ENCODE peak calls at places on chromosomes 12 and 14, in nine cellular contexts. G is iPS-NIHi11; E is EL; F is astrocyte; T is MV-4-11; D is pons; U is T-helper 17 cell; J is GM13977; R is activated T-helper 9 cell treated with anti-CD3 and anti-CD28 coated beads, Interleukin-2, amount 50 U/mL, for 16 hours. L is an unnamed sample.

GRCh38 chr12:120961604-120962486 is 16.5 kb upstream of the HNF1A start:
- DNase-seq in R (no peak), E (no peak), F (no peak), D (no peak), G (peak; percentile 75), T (no peak), J (no peak), U (no peak), L (no peak)

GRCh38 chr14:39376671-39377403 is 55.4 kb downstream of the FBXO33 start:
- DNase-seq in E (peak; percentile 42), F (peak; percentile 46), T (no peak), U (no peak), G (no peak), J (no peak), D (peak; percentile 25), R (no peak), L (peak; percentile 52)

GRCh38 chr12:104410786-104411185 is 46.0 kb upstream of the CHST11 start:
- DNase-seq in T (no peak), E (no peak), U (no peak), J (no peak), G (no peak), F (peak; percentile 46), D (no peak), R (no peak), L (peak; percentile 15)

GRCh38 chr12:93125126-93125525 is 196.0 kb upstream of the EEA1 start:
- DNase-seq in U (no peak), J (no peak), R (no peak), F (no peak), T (no peak), G (no peak), E (no peak), D (no peak), L (peak; percentile 51)

GRCh38 chr12:52454411-52455201 is 2.7 kb upstream of the KRT6B start:
- DNase-seq in F (no peak), E (no peak), J (no peak), T (no peak), D (peak; percentile 79), G (no peak), R (no peak), U (no peak), L (no peak)

GRCh38 chr12:124191024-124191359 is 103.9 kb upstream of the RFLNA start:
- DNase-seq in R (no peak), T (peak; percentile 61), J (no peak), G (peak; percentile 75), D (no peak), F (no peak), U (no peak), E (peak; percentile 52), L (peak; percentile 61)

GRCh38 chr12:105911966-105912365 is 226.8 kb downstream of the NUAK1 start:
- DNase-seq in D (no peak), F (no peak), J (no peak), T (no peak), U (no peak), E (no peak), R (no peak), G (no peak), L (no peak)

GRCh38 chr12:88108021-88108420 is 33.9 kb downstream of the CEP290 start:
- DNase-seq in R (no peak), J (no peak), F (no peak), U (no peak), D (no peak), E (peak; percentile 23), G (no peak), T (no peak), L (peak; percentile 24)

GRCh38 chr12:44053550-44054243 is 217.8 kb downstream of the TMEM117 start:
- DNase-seq in T (no peak), F (peak; percentile 82), D (no peak), G (no peak), E (no peak), R (no peak), J (no peak), U (no peak), L (peak; percentile 12)

GRCh38 chr12:4285070-4285469 is 11.5 kb downstream of the CCND2 start:
- DNase-seq in E (no peak), F (no peak), U (no peak), G (no peak), T (no peak), D (no peak), R (no peak), J (no peak), L (no peak)

GRCh38 chr14:89138846-89139245 is 278.2 kb downstream of the FOXN3 start:
- DNase-seq in R (no peak), E (no peak), G (no peak), U (no peak), T (no peak), F (no peak), D (no peak), J (no peak), L (no peak)

GRCh38 chr12:31118347-31118830 is 44.7 kb downstream of the DDX11 start:
- DNase-seq in F (no peak), U (no peak), E (no peak), J (peak; percentile 46), T (no peak), G (peak; percentile 52), R (no peak), D (no peak), L (peak; percentile 2)

GRCh38 chr12:52601671-52602070 is 408 bp upstream of the KRT72 start:
- DNase-seq in D (no peak), E (no peak), G (no peak), F (no peak), T (no peak), R (no peak), J (no peak), U (no peak), L (no peak)

GRCh38 chr12:5013206-5013830 is 30.4 kb upstream of the KCNA5 start:
- DNase-seq in R (no peak), F (peak; percentile 68), T (peak; percentile 85), J (no peak), E (no peak), U (no peak), D (peak; percentile 85), G (no peak), L (peak; percentile 11)

GRCh38 chr14:103074699-103075341 is 9.2 kb upstream of the LBHD2 start:
- DNase-seq in G (peak; percentile 60), E (no peak), R (no peak), D (no peak), F (no peak), T (no peak), U (no peak), J (no peak), L (no peak)

GRCh38 chr12:3097836-3098235 is 20.7 kb downstream of the TSPAN9 start:
- DNase-seq in J (no peak), U (no peak), G (no peak), E (no peak), D (no peak), T (no peak), F (no peak), R (no peak), L (no peak)

GRCh38 chr12:132448453-132448800 is 41.5 kb upstream of the FBRSL1 start:
- DNase-seq in T (no peak), G (no peak), F (no peak), D (no peak), J (no peak), E (no peak), U (no peak), R (no peak), L (no peak)

GRCh38 chr14:58151264-58151700 is 731 bp downstream of the ARMH4 start:
- DNase-seq in J (peak; percentile 17), D (no peak), U (no peak), R (no peak), F (no peak), G (peak; percentile 20), E (no peak), T (no peak), L (no peak)

GRCh38 chr14:50310445-50310844 is 1.6 kb downstream of the L2HGDH start:
- DNase-seq in J (no peak), D (no peak), U (no peak), E (no peak), G (no peak), R (no peak), F (no peak), T (no peak), L (no peak)

GRCh38 chr12:124952295-124952694 is 36.6 kb downstream of the DHX37 start:
- DNase-seq in F (no peak), T (no peak), D (no peak), E (no peak), G (peak; percentile 10), U (no peak), R (no peak), J (no peak), L (no peak)

GRCh38 chr12:100356646-100357223 is at the start of gene SLC17A8:
- DNase-seq in R (no peak), J (no peak), F (no peak), E (no peak), G (peak; percentile 57), T (no peak), D (no peak), U (no peak), L (no peak)

GRCh38 chr12:93108958-93109357 is 179.9 kb upstream of the EEA1 start:
- DNase-seq in D (no peak), G (no peak), J (no peak), T (no peak), F (no peak), U (no peak), R (no peak), E (peak; percentile 28), L (peak; percentile 77)

GRCh38 chr12:92290881-92291280 is 145.2 kb upstream of the BTG1 start:
- DNase-seq in R (no peak), D (no peak), J (no peak), T (no peak), G (no peak), U (no peak), E (peak; percentile 24), F (peak; percentile 73), L (peak; percentile 70)

GRCh38 chr14:76968621-76969063 is 59.9 kb downstream of the IRF2BPL start:
- DNase-seq in E (no peak), J (no peak), F (no peak), D (no peak), R (no peak), T (no peak), U (no peak), G (no peak), L (no peak)

GRCh38 chr14:68518910-68519686 is 273.8 kb downstream of the ZFP36L1 start:
- DNase-seq in J (no peak), D (no peak), G (no peak), R (no peak), U (no peak), F (no peak), E (no peak), T (no peak), L (no peak)

GRCh38 chr14:76884853-76885276 is 58.7 kb downstream of the LRRC74A start:
- DNase-seq in U (no peak), D (no peak), J (no peak), G (peak; percentile 50), E (no peak), R (no peak), T (no peak), F (no peak), L (peak; percentile 34)

GRCh38 chr12:95532851-95533250 is 18.4 kb downstream of the USP44 start:
- DNase-seq in J (no peak), R (no peak), T (no peak), E (peak; percentile 48), G (no peak), U (no peak), F (peak; percentile 72), D (no peak), L (peak; percentile 52)

GRCh38 chr14:90519262-90519920 is 122.6 kb downstream of the CALM1 start:
- DNase-seq in E (no peak), R (no peak), G (no peak), J (no peak), U (no peak), D (no peak), T (no peak), F (no peak), L (no peak)

GRCh38 chr14:43503508-43503907 is 1003.6 kb downstream of the FSCB start:
- DNase-seq in J (no peak), G (no peak), T (no peak), F (no peak), R (no peak), E (no peak), D (no peak), U (no peak), L (no peak)

GRCh38 chr14:37796703-37797416 is 201.4 kb downstream of the TTC6 start:
- DNase-seq in U (no peak), T (no peak), F (no peak), E (no peak), G (no peak), J (no peak), R (no peak), D (no peak), L (no peak)